ENCODE peak calls at places on chromosomes 2 and 18, in seven cellular contexts. O is PC-3; S is NCI-H2227 treated with DMSO at 0.1 percent for 48 hours; J is NCI-H510A treated with DMSO at 0.1 percent for 48 hours; D is stimulated activated CD4-positive, alpha-beta T cell treated with anti-CD3 and anti-CD28 coated beads, Interleukin-2, amount 100 ng/mL, for 4 hours; A is astrocyte of the spinal cord; L is GM04503. N is an unnamed sample.

GRCh38 chr2:28717339-28717758 is 34.3 kb upstream of the PPP1CB start:
- DNase-seq in L (peak), A (peak), D (no peak), J (peak), S (no peak), O (peak), N (no peak)

GRCh38 chr2:30807249-30807648 is at the start of gene CAPN13:
- DNase-seq in O (peak), A (no peak), J (peak), S (no peak), L (no peak), D (no peak), N (peak)

GRCh38 chr2:55885129-55885943 is 38.2 kb downstream of the EFEMP1 start:
- DNase-seq in A (peak), L (no peak), D (no peak), S (no peak), O (peak), J (no peak), N (no peak)

GRCh38 chr18:67318651-67319050 is 197.9 kb downstream of the DSEL start:
- DNase-seq in O (peak), A (peak), L (peak), J (no peak), S (no peak), D (no peak), N (no peak)

GRCh38 chr18:72652990-72653593 is 109.0 kb upstream of the CBLN2 start:
- DNase-seq in J (no peak), D (no peak), L (no peak), O (peak), A (peak), S (no peak), N (peak)

GRCh38 chr2:63865159-63865799 is 23.6 kb downstream of the UGP2 start:
- DNase-seq in L (peak), J (no peak), O (peak), A (no peak), D (no peak), S (no peak), N (no peak)

GRCh38 chr18:8742382-8743361 is 37.3 kb downstream of the MTCL1 start:
- DNase-seq in O (no peak), L (no peak), A (no peak), J (no peak), D (no peak), S (no peak), N (no peak)

GRCh38 chr2:240784629-240785423 is 35.2 kb downstream of the KIF1A start:
- DNase-seq in J (no peak), L (no peak), A (no peak), S (no peak), D (no peak), O (no peak), N (no peak)

GRCh38 chr2:127275789-127276188 is 18.2 kb downstream of the ERCC3 start:
- DNase-seq in S (no peak), D (no peak), O (no peak), L (no peak), A (no peak), J (no peak), N (no peak)

GRCh38 chr18:72360628-72361027 is 183.5 kb downstream of the CBLN2 start:
- DNase-seq in O (no peak), A (no peak), J (no peak), L (no peak), S (no peak), D (no peak), N (no peak)

GRCh38 chr2:173750332-173750731 is 214.8 kb downstream of the SP3 start:
- DNase-seq in D (no peak), A (peak), J (peak), O (no peak), L (no peak), S (no peak), N (peak)

GRCh38 chr2:46297546-46298271 is 502 bp downstream of the EPAS1 start:
- DNase-seq in J (peak), A (no peak), O (peak), S (no peak), D (peak), L (no peak), N (peak)

GRCh38 chr2:112474844-112475486 is 7.0 kb upstream of the TTL start:
- DNase-seq in A (peak), O (no peak), J (no peak), D (no peak), L (peak), S (no peak), N (no peak)

GRCh38 chr2:62042400-62042799 is 136.9 kb downstream of the COMMD1 start:
- DNase-seq in D (no peak), A (no peak), L (no peak), J (no peak), O (no peak), S (no peak), N (no peak)

GRCh38 chr18:74652392-74652988 is 54.8 kb downstream of the ZNF407 start:
- DNase-seq in J (peak), O (peak), S (peak), D (no peak), L (no peak), A (peak), N (peak)

GRCh38 chr2:9164112-9164608 is 42.5 kb upstream of the ASAP2 start:
- DNase-seq in D (no peak), O (peak), A (no peak), S (no peak), J (no peak), L (no peak), N (no peak)

GRCh38 chr2:120869036-120869435 is 133.4 kb downstream of the GLI2 start:
- DNase-seq in A (no peak), D (no peak), O (no peak), J (no peak), L (no peak), S (no peak), N (no peak)

GRCh38 chr2:177075254-177075653 is 137.3 kb upstream of the HNRNPA3 start:
- DNase-seq in A (no peak), J (no peak), D (no peak), O (no peak), S (no peak), L (no peak), N (no peak)

GRCh38 chr2:20455076-20455587 is 8.3 kb downstream of the RHOB start:
- DNase-seq in O (no peak), S (no peak), D (no peak), L (no peak), A (no peak), J (no peak), N (no peak)

GRCh38 chr18:33804258-33804657 is 226.2 kb downstream of the ASXL3 start:
- DNase-seq in D (no peak), J (peak), A (peak), L (no peak), S (no peak), O (peak), N (no peak)

GRCh38 chr2:233779722-233780121 is 1.6 kb downstream of the MROH2A start:
- DNase-seq in J (no peak), D (no peak), A (no peak), L (no peak), S (no peak), O (no peak), N (no peak)